ENCODE peak calls at places on chromosomes 13 and 19, in six cellular contexts. I is HCT116, Y is GM12878, E is SK-N-SH, F is K562, B is H1. X is an unnamed sample.

GRCh38 chr13:99056381-99057014 is 78.6 kb upstream of the DOCK9 start:
- DNase-seq in I (no peak), Y (no peak), E (no peak), F (no peak), B (no peak), X (no peak)

GRCh38 chr19:508204-509150 is 1.2 kb downstream of the TPGS1 start:
- DNase-seq in I (no peak), Y (no peak), E (no peak), F (no peak), B (no peak), X (no peak)

GRCh38 chr13:35478384-35479222 is 2.1 kb upstream of the MAB21L1 start:
- DNase-seq in I (no peak), Y (no peak), E (peak; percentile 56), F (no peak), B (peak; percentile 74), X (no peak)

GRCh38 chr19:19480688-19481087 is 34.7 kb downstream of the TSSK6 start:
- DNase-seq in I (no peak), Y (peak; percentile 39), E (no peak), F (no peak), B (no peak), X (no peak)

GRCh38 chr13:64255988-64256387 is 2840.3 kb upstream of the PCDH20 start:
- DNase-seq in I (no peak), Y (no peak), E (no peak), F (no peak), B (no peak), X (no peak)

GRCh38 chr19:46124638-46125115 is at the start of gene IGFL3:
- DNase-seq in I (no peak), Y (no peak), E (no peak), F (no peak), B (no peak), X (no peak)

GRCh38 chr13:41562083-41562482 is 104.7 kb downstream of the RGCC start:
- DNase-seq in I (no peak), Y (no peak), E (no peak), F (no peak), B (no peak), X (no peak)

GRCh38 chr13:73984949-73985691 is 149.1 kb downstream of the KLF12 start:
- DNase-seq in I (no peak), Y (no peak), E (no peak), F (no peak), B (no peak), X (no peak)

GRCh38 chr19:30696514-30696913 is 324.3 kb downstream of the ZNF536 start:
- DNase-seq in I (no peak), Y (no peak), E (peak; percentile 52), F (peak; percentile 86), B (peak; percentile 82), X (peak; percentile 31)

GRCh38 chr13:51921790-51922740 is 60.3 kb downstream of the CCDC70 start:
- DNase-seq in I (no peak), Y (no peak), E (no peak), F (peak; percentile 71), B (no peak), X (no peak)

GRCh38 chr19:18507727-18508440 is 14.0 kb downstream of the ELL start:
- DNase-seq in I (no peak), Y (no peak), E (no peak), F (no peak), B (no peak), X (no peak)

GRCh38 chr13:85241045-85241444 is 558.2 kb downstream of the SLITRK6 start:
- DNase-seq in I (peak; percentile 10), Y (no peak), E (no peak), F (no peak), B (no peak), X (no peak)

GRCh38 chr19:36149673-36150406 is 2.4 kb downstream of the COX7A1 start:
- DNase-seq in I (no peak), Y (no peak), E (no peak), F (no peak), B (no peak), X (no peak)

GRCh38 chr19:32876236-32876918 is 6.8 kb upstream of the SLC7A9 start:
- DNase-seq in I (no peak), Y (no peak), E (no peak), F (no peak), B (peak; percentile 34), X (no peak)

GRCh38 chr13:67630640-67631039 is 400.5 kb upstream of the PCDH9 start:
- DNase-seq in I (no peak), Y (no peak), E (no peak), F (no peak), B (no peak), X (no peak)

GRCh38 chr19:29810504-29810871 is 1.3 kb upstream of the CCNE1 start:
- DNase-seq in I (no peak), Y (no peak), E (no peak), F (peak; percentile 40), B (no peak), X (no peak)

GRCh38 chr19:507286-508203 is at the start of gene TPGS1:
- DNase-seq in I (peak; percentile 40), Y (no peak), E (peak; percentile 90), F (peak; percentile 86), B (peak; percentile 93), X (peak; percentile 69)

GRCh38 chr19:2747349-2747748 is 7.5 kb upstream of the SLC39A3 start:
- DNase-seq in I (no peak), Y (peak; percentile 42), E (no peak), F (no peak), B (no peak), X (no peak)

GRCh38 chr13:40193290-40194203 is 472.9 kb downstream of the FOXO1 start:
- DNase-seq in I (no peak), Y (no peak), E (no peak), F (no peak), B (no peak), X (no peak)

DNA sequence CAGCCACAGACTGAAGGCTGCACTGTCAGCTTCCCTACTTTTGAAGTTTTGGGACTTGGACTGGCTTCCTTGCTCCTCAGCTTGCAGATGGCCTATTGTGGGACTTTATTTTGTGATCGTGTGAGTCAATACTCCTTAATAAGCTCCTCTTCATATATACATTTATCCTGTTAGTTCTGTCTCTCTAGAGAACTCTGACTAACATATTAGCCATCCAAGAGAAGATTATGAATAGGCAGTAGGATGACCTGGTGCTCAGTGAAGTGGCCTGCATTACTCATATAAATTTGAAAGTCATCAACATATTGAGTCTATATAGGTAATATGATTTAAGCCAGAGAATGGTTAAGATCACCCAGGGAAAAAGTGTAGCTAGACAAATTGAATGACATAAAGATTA is 136.3 kb upstream of the UFM1 start:
- DNase-seq in I (no peak), Y (no peak), E (no peak), F (no peak), B (no peak), X (no peak)
- TF ChIP-seq JUND in I (no peak), Y (no peak), E (no peak), F (no peak), B (no peak), X (no peak)

DNA sequence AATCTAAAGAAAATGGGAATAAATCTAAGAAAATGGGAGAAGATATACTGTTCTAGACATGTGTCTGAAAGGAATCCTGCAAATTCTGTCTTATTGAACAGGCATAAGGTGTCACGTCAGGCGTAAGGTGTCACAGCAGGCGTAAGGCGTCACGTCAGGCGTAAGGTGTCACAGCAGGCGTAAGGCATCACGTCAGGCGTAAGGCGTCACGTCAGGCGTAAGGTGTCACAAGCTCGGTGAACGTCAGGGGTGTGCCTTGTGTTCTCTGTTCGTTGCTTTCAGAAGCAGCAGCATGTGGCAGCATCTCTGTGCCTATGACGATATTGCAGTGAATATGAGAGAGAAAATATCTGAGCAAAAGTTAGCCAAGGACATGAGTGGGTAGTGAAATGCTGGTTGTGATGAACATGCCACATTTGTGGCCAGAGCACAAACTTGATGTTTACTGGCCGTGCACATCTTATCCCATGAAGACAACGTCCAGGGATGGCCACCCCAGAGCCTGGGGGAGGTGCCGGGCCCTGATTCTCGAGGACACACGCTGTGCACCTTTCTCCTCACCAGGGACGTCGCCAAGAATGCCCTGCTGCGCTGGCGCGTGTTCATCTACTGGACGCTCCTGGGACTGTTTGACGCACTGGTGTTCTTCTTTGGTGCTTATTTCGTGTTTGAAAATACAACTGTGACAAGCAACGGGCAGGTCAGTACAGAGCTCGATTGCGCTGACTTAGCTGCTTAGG is 107.0 kb upstream of the MCF2L start:
- DNase-seq in I (no peak), Y (no peak), E (no peak), F (no peak), B (no peak), X (no peak)
- TF ChIP-seq JUND in I (no peak), Y (no peak), E (no peak), F (no peak), B (no peak), X (no peak)

DNA sequence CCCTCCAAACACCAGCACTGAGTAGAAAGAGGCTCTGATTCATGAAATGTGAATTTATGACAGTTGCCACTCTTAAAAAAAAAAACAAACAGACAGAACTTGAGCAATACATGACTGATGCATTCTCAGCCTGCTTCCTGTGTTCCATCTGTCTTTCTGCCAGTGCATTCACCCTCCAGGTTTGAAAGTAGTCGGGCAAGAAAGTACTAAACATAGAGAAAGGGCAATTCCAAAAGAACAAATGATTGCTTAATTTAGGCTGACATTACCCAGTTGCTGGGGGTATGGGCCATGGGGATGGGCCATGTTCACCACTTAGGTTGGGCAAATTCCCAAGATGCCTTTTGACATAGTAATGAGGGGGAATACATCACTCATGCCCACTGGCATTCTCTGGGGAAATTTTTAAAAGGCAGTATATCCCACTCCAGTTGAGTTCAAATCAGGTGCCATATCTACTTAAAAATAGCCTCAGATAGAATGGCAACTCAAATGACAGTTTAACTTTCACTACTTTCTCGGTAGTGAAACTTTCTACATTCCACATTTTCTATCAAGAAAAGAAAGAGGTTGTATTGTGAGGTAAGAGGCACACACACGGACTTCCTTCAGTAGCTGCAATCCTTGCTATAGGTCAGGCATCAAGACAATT is 5.5 kb downstream of the STARD13 start:
- DNase-seq in I (no peak), Y (no peak), E (no peak), F (no peak), B (no peak), X (no peak)
- TF ChIP-seq JUND in I (peak; percentile 29), Y (no peak), E (no peak), F (no peak), B (no peak), X (no peak)

GRCh38 chr19:39499082-39499642 is 415 bp downstream of the DLL3 start:
- DNase-seq in I (no peak), Y (no peak), E (peak; percentile 53), F (no peak), B (peak; percentile 80), X (no peak)

GRCh38 chr19:39496063-39496462 is 2.7 kb upstream of the DLL3 start:
- DNase-seq in I (no peak), Y (no peak), E (no peak), F (no peak), B (no peak), X (no peak)

GRCh38 chr19:39498262-39499081 is at the start of gene DLL3:
- DNase-seq in I (no peak), Y (no peak), E (peak; percentile 59), F (peak; percentile 57), B (peak; percentile 57), X (no peak)

GRCh38 chr19:39499932-39500331 is 1.2 kb downstream of the DLL3 start:
- DNase-seq in I (no peak), Y (no peak), E (no peak), F (no peak), B (no peak), X (no peak)

DNA sequence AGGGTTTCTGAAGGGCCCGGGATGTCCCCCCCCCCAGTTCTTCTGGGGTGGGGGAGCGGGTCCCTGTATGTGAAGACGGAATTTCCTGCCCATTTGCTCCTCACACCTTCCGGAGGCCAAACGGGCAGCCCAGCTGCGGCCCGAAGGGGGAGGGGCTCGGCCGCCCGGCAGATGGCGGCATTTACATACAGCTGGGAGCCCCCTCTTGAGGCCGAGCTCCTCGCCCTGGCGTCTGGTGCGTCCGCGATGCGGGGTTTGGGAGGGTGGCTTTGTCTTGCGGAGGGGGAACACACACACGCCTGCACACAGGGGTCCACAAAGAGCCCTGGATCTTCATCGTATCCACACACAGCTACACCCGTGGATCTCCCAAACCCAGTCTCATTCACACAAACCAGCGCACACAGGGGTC is 891 bp upstream of the DLL3 start:
- DNase-seq in I (no peak), Y (no peak), E (peak; percentile 88), F (peak; percentile 78), B (peak; percentile 85), X (no peak)
- TF ChIP-seq JUND in I (no peak), Y (no peak), E (no peak), F (no peak), B (no peak), X (no peak)